ENCODE peak calls at places on chromosomes 4 and X, in seven cellular contexts. C is ACHN; U is NCI-H748 treated with DMSO at 0.1 percent for 48 hours; A is activated effector memory CD4-positive, alpha-beta T cell treated with anti-CD3 and anti-CD28 coated beads, Interleukin-2, amount 50 U/mL, for 16 hours; W is Caki2; F is Daoy; K is right cardiac atrium. V is an unnamed sample.
A peak's percentile ranks its signal among the peaks of the same experiment; 100 is the strongest.

GRCh38 chr4:107283587-107284559 is 247.8 kb upstream of the DKK2 start:
- DNase-seq in C (peak; percentile 74), A (no peak), U (no peak), W (peak; percentile 54), F (peak; percentile 82), K (no peak), V (peak; percentile 3)

GRCh38 chr4:36054750-36055467 is 189.4 kb downstream of the ARAP2 start:
- DNase-seq in F (no peak), K (no peak), W (peak; percentile 74), C (no peak), A (no peak), U (no peak), V (no peak)

GRCh38 chr4:146890301-146890700 is 55.4 kb downstream of the TTC29 start:
- DNase-seq in A (no peak), W (no peak), K (no peak), F (no peak), C (no peak), U (no peak), V (no peak)

GRCh38 chrX:39242187-39242586 is 440.9 kb downstream of the MID1IP1 start:
- DNase-seq in W (no peak), C (no peak), U (peak; percentile 55), K (no peak), F (peak; percentile 17), A (no peak), V (peak; percentile 51)

GRCh38 chrX:31652651-31653050 is 580.8 kb upstream of the FTHL17 start:
- DNase-seq in U (no peak), W (no peak), C (no peak), A (no peak), K (no peak), F (no peak), V (no peak)

GRCh38 chr4:14719053-14719452 is 283.2 kb upstream of the CPEB2 start:
- DNase-seq in U (no peak), W (peak; percentile 32), K (peak; percentile 33), A (no peak), F (no peak), C (no peak), V (peak; percentile 46)

GRCh38 chrX:37370499-37371141 is 21.5 kb downstream of the PRRG1 start:
- DNase-seq in F (no peak), W (no peak), A (no peak), K (no peak), U (no peak), C (no peak), V (no peak)

GRCh38 chr4:111323916-111324315 is 701.0 kb upstream of the PITX2 start:
- DNase-seq in U (no peak), F (no peak), W (no peak), K (no peak), C (peak; percentile 7), A (no peak), V (no peak)

GRCh38 chr4:15531792-15532191 is 62.1 kb downstream of the CC2D2A start:
- DNase-seq in U (no peak), F (no peak), C (no peak), A (no peak), K (no peak), W (no peak), V (no peak)

GRCh38 chr4:176354884-176355283 is 35.1 kb downstream of the SPCS3 start:
- DNase-seq in K (no peak), C (no peak), U (no peak), F (no peak), W (no peak), A (no peak), V (no peak)

GRCh38 chr4:114535725-114536124 is 62.9 kb upstream of the UGT8 start:
- DNase-seq in W (no peak), U (no peak), A (no peak), F (no peak), K (no peak), C (no peak), V (no peak)

GRCh38 chr4:118154643-118155042 is 120.4 kb downstream of the NDST3 start:
- DNase-seq in F (peak; percentile 3), A (no peak), C (no peak), U (no peak), W (no peak), K (no peak), V (no peak)

GRCh38 chr4:41044165-41044564 is 170.2 kb downstream of the APBB2 start:
- DNase-seq in W (no peak), F (no peak), A (no peak), K (no peak), C (peak; percentile 8), U (no peak), V (no peak)

V was measured in lung microvascular endothelial cell.